ENCODE peak calls at places on chromosome 14, in seven cellular contexts. D is breast epithelium, R is lower lobe of right lung, Q is fibroblast of lung, K is ovary, O is stomach, Y is BE2C. T is an unnamed sample.

GRCh38 chr14:59931237-59931636 is 11.3 kb downstream of the LRRC9 start:
- DNase-seq in D (no peak), R (no peak), Q (no peak), K (no peak), O (no peak), Y (no peak), T (no peak)

GRCh38 chr14:40164083-40164482 is 731.9 kb upstream of the FBXO33 start:
- DNase-seq in D (no peak), R (no peak), Q (peak; percentile 69), K (no peak), O (no peak), Y (no peak), T (no peak)

GRCh38 chr14:94321421-94322271 is 1.5 kb downstream of the SERPINA6 start:
- DNase-seq in D (no peak), R (no peak), Q (no peak), K (no peak), O (no peak), Y (no peak), T (no peak)

GRCh38 chr14:96962337-96962736 is 165.2 kb downstream of the VRK1 start:
- DNase-seq in D (no peak), R (no peak), Q (no peak), K (no peak), O (no peak), Y (no peak), T (no peak)

GRCh38 chr14:59629384-59630158 is 53.0 kb upstream of the CCDC175 start:
- DNase-seq in D (no peak), R (no peak), Q (no peak), K (no peak), O (no peak), Y (no peak), T (no peak)

GRCh38 chr14:97077687-97078086 is 280.5 kb downstream of the VRK1 start:
- DNase-seq in D (no peak), R (no peak), Q (no peak), K (no peak), O (no peak), Y (peak; percentile 15), T (no peak)

GRCh38 chr14:87066221-87066817 is 926.7 kb downstream of the GALC start:
- DNase-seq in D (no peak), R (no peak), Q (no peak), K (no peak), O (no peak), Y (no peak), T (no peak)

GRCh38 chr14:91924871-91925726 is 22.4 kb downstream of the FBLN5 start:
- DNase-seq in D (no peak), R (no peak), Q (peak; percentile 52), K (peak; percentile 42), O (no peak), Y (no peak), T (no peak)

GRCh38 chr14:66638688-66639087 is 130.7 kb downstream of the GPHN start:
- DNase-seq in D (no peak), R (no peak), Q (peak; percentile 70), K (no peak), O (no peak), Y (no peak), T (no peak)

GRCh38 chr14:59354666-59355065 is 110.5 kb downstream of the GPR135 start:
- DNase-seq in D (no peak), R (no peak), Q (peak; percentile 74), K (no peak), O (no peak), Y (no peak), T (no peak)

GRCh38 chr14:70655110-70655826 is 13.6 kb downstream of the TTC9 start:
- DNase-seq in D (no peak), R (no peak), Q (no peak), K (no peak), O (peak; percentile 34), Y (no peak), T (no peak)

GRCh38 chr14:28630100-28630499 is 136.5 kb upstream of the FOXG1 start:
- DNase-seq in D (no peak), R (no peak), Q (no peak), K (no peak), O (no peak), Y (no peak), T (no peak)

GRCh38 chr14:80926706-80927384 is 14.7 kb downstream of the CEP128 start:
- DNase-seq in D (no peak), R (no peak), Q (peak; percentile 66), K (no peak), O (no peak), Y (no peak), T (no peak)

GRCh38 chr14:106843951-106844483 is 1317.6 kb downstream of the TMEM121 start:
- DNase-seq in D (peak; percentile 66), R (peak; percentile 65), Q (no peak), K (peak; percentile 51), O (peak; percentile 75), Y (no peak), T (no peak)

GRCh38 chr14:77123381-77124344 is 17.9 kb downstream of the ZDHHC22 start:
- DNase-seq in D (peak; percentile 77), R (peak; percentile 87), Q (no peak), K (no peak), O (peak; percentile 96), Y (no peak), T (peak; percentile 16)

GRCh38 chr14:31205681-31206535 is 1.7 kb downstream of the HECTD1 start:
- DNase-seq in D (no peak), R (no peak), Q (peak; percentile 75), K (no peak), O (no peak), Y (no peak), T (peak; percentile 7)

GRCh38 chr14:88829188-88829587 is 4.7 kb downstream of the TTC8 start:
- DNase-seq in D (no peak), R (no peak), Q (no peak), K (no peak), O (no peak), Y (no peak), T (no peak)

GRCh38 chr14:92759679-92760523 is 11.5 kb upstream of the LGMN start:
- DNase-seq in D (no peak), R (no peak), Q (no peak), K (no peak), O (no peak), Y (no peak), T (no peak)

GRCh38 chr14:77804592-77804991 is 4.7 kb downstream of the ADCK1 start:
- DNase-seq in D (no peak), R (no peak), Q (no peak), K (no peak), O (no peak), Y (no peak), T (no peak)

GRCh38 chr14:31320216-31320615 is 100.1 kb downstream of the HEATR5A start:
- DNase-seq in D (no peak), R (no peak), Q (no peak), K (no peak), O (no peak), Y (peak; percentile 27), T (no peak)

GRCh38 chr14:93906341-93907329 is 20.5 kb upstream of the FAM181A start:
- DNase-seq in D (no peak), R (peak; percentile 73), Q (peak; percentile 13), K (no peak), O (peak; percentile 82), Y (peak; percentile 81), T (no peak)

GRCh38 chr14:74038015-74038859 is 19.1 kb downstream of the BBOF1 start:
- DNase-seq in D (no peak), R (no peak), Q (peak; percentile 46), K (no peak), O (no peak), Y (no peak), T (no peak)

GRCh38 chr14:25044299-25044698 is 5.6 kb downstream of the STXBP6 start:
- DNase-seq in D (no peak), R (no peak), Q (peak; percentile 12), K (no peak), O (no peak), Y (no peak), T (no peak)

GRCh38 chr14:70571139-70571538 is 29.3 kb downstream of the MED6 start:
- DNase-seq in D (no peak), R (no peak), Q (no peak), K (no peak), O (no peak), Y (no peak), T (no peak)

GRCh38 chr14:32524609-32525391 is 195.7 kb downstream of the AKAP6 start:
- DNase-seq in D (no peak), R (no peak), Q (peak; percentile 25), K (no peak), O (no peak), Y (no peak), T (no peak)

GRCh38 chr14:93965287-93965821 is 11.0 kb downstream of the ASB2 start:
- DNase-seq in D (no peak), R (no peak), Q (peak; percentile 98), K (no peak), O (no peak), Y (no peak), T (peak; percentile 94)

GRCh38 chr14:90419200-90419599 is 22.4 kb downstream of the CALM1 start:
- DNase-seq in D (peak; percentile 67), R (no peak), Q (peak; percentile 97), K (peak; percentile 91), O (peak; percentile 74), Y (peak; percentile 81), T (peak; percentile 97)

GRCh38 chr14:88765130-88765529 is 27.6 kb downstream of the EML5 start:
- DNase-seq in D (no peak), R (no peak), Q (peak; percentile 83), K (no peak), O (no peak), Y (no peak), T (peak; percentile 21)

GRCh38 chr14:70784886-70785285 is 24.4 kb downstream of the MAP3K9 start:
- DNase-seq in D (no peak), R (no peak), Q (no peak), K (no peak), O (no peak), Y (no peak), T (no peak)

GRCh38 chr14:20546877-20547276 is 14.0 kb downstream of the RNASE9 start:
- DNase-seq in D (no peak), R (no peak), Q (no peak), K (no peak), O (no peak), Y (no peak), T (no peak)
- H3K27me3 ChIP-seq in D (no peaks in the 10 kb centered on the region), R (no peaks in the 10 kb centered on the region), Q (peaks cover 2% of the 10 kb centered on the region), K (no peaks in the 10 kb centered on the region), O (no peaks in the 10 kb centered on the region), Y (peaks cover 17% of the 10 kb centered on the region), T (no peaks in the 10 kb centered on the region)

DNA sequence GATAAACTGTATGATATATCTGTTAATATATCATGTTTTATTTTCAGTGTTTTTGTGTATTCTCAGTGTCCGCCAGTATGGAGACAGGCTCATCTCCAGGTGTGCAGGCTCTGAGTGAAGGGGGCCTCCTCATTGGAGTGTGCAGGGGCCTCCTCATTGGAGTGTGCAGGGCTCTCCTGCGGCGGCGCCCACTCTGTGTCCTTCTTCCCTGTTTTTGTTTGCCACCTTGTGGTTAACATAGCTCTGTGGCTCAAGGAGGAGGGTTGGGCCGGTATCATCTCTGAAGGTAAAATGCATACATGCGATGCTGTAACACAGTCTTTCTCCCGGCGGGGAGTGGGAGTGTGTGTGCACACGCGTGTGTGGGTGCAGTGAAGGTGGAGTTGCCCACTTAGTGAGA is 429.5 kb downstream of the ZFP36L1 start:
- DNase-seq in D (no peak), R (peak; percentile 53), Q (no peak), K (no peak), O (no peak), Y (no peak), T (no peak)
- TF ChIP-seq CTCF in D (no peak), R (no peak), Q (no peak), K (no peak), O (no peak), Y (no peak), T (no peak)

GRCh38 chr14:99025418-99025817 is 246.6 kb downstream of the BCL11B start:
- DNase-seq in D (no peak), R (no peak), Q (no peak), K (no peak), O (no peak), Y (no peak), T (no peak)
- H3K4me3 ChIP-seq in D (no peak overlapping the region), R (no peak overlapping the region), Q (no peak overlapping the region), K (no peak overlapping the region), O (no peak overlapping the region), Y (no peak overlapping the region), T (no peak overlapping the region)

GRCh38 chr14:51092965-51093364 is 1.9 kb downstream of the TRIM9 start:
- DNase-seq in D (no peak), R (no peak), Q (no peak), K (no peak), O (no peak), Y (no peak), T (no peak)
- H3K27me3 ChIP-seq in D (peaks cover 5% of the 10 kb centered on the region), R (peaks cover 26% of the 10 kb centered on the region), Q (peaks cover 20% of the 10 kb centered on the region), K (no peaks in the 10 kb centered on the region), O (peaks cover 36% of the 10 kb centered on the region), Y (no peaks in the 10 kb centered on the region), T (peaks cover 22% of the 10 kb centered on the region)

T was measured in kidney epithelial cell.